ENCODE peak calls at places on chromosomes 16 and 17, in four cellular contexts. Y, U, K and V are unnamed samples. For H3K4me1, the result is how much of the 10 kb centered on the place peaks cover.

GRCh38 chr17:12320286-12320685 is 299.6 kb downstream of the MAP2K4 start:
- DNase-seq in Y (no peak), U (no peak), K (no peak), V (no peak)

GRCh38 chr16:49345829-49346228 is 27.8 kb upstream of the C16orf78 start:
- DNase-seq in Y (no peak), U (no peak), K (no peak), V (no peak)

GRCh38 chr17:81083125-81083765 is 48.3 kb downstream of the BAIAP2 start:
- DNase-seq in Y (peak), U (peak), K (no peak), V (no peak)

GRCh38 chr16:4892356-4893102 is 44.4 kb downstream of the PPL start:
- DNase-seq in Y (no peak), U (peak), K (no peak), V (no peak)

GRCh38 chr17:64358261-64358788 is 32.3 kb downstream of the PECAM1 start:
- DNase-seq in Y (no peak), U (no peak), K (no peak), V (no peak)

GRCh38 chr16:24516900-24517669 is 22.3 kb upstream of the RBBP6 start:
- DNase-seq in Y (peak), U (peak), K (peak), V (peak)

GRCh38 chr16:19406891-19407491 is 10.7 kb upstream of the TMC5 start:
- DNase-seq in Y (no peak), U (no peak), K (no peak), V (no peak)

GRCh38 chr17:77696720-77697460 is 261.6 kb upstream of the TNRC6C start:
- DNase-seq in Y (no peak), U (no peak), K (no peak), V (no peak)

DNA sequence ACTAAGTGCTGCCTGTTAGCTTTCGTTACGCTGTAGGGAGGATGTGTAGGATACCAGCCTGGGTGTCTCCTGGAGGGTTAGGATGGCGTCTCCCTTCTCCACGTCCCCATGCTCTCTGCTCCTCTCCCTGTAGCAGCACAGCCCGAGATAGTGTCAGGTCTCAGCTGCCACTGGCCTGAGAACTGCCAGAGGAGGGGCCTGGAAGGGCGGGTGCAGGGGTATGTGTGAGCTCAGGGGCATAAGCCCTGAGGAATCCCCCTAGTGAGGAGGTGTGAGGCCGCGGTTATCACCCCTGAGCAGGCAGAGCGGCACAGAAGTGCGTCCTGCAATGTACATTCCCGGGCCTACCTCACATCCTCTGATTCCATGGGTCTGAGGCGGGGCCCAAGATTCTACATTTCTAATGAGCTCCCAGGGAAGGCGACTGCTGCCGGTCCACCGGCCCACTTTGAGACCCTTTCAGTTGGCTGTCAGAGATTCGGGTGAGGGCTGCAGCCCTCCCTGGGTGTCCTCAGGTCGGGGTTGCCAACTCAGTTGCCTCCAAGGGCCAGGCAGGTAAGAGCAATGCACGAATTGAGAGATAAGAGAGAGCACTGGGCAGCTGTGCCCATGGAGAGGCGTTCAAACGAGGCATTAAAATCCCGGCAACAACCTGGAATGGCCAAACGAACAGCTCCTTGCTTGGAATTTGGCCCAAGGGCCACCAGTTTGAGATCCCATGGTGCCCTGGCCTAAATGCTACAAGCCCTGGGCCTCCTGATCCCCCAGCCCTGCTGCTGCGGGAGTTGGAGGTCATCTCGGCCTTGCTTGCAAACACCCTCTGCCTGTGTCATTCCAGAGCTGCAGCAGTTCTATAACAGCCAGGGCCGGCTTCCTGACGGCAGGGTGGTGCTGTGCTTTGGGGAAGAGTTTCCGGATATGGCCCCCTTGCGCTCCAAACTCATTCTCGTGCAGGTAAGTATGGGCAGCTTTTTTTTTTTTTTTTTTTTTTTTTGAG is 20.6 kb downstream of the IRF8 start:
- DNase-seq in Y (no peak), U (no peak), K (no peak), V (no peak)
- H3K27ac ChIP-seq in Y (no peak), U (no peak), K (no peak), V (no peak)

GRCh38 chr16:85611455-85612190 is 1.5 kb upstream of the GSE1 start:
- DNase-seq in Y (peak), U (peak), K (no peak), V (peak)
- H3K4me1 ChIP-seq in Y (under half), U (half or more), K (under half), V (under half)

GRCh38 chr16:717651-718245 is 2.8 kb downstream of the METRN start:
- DNase-seq in Y (no peak), U (no peak), K (no peak), V (no peak)

GRCh38 chr16:719815-720506 is 985 bp upstream of the ANTKMT start:
- DNase-seq in Y (no peak), U (no peak), K (peak), V (no peak)

GRCh38 chr16:716768-717325 is 1.9 kb downstream of the METRN start:
- DNase-seq in Y (no peak), U (no peak), K (no peak), V (no peak)

GRCh38 chr16:718922-719321 is 2.0 kb upstream of the ANTKMT start:
- DNase-seq in Y (no peak), U (no peak), K (no peak), V (no peak)

GRCh38 chr16:718389-718788 is 2.6 kb upstream of the ANTKMT start:
- DNase-seq in Y (no peak), U (no peak), K (no peak), V (no peak)
- H3K27ac ChIP-seq in Y (no peak), U (no peak), K (no peak), V (no peak)

DNA sequence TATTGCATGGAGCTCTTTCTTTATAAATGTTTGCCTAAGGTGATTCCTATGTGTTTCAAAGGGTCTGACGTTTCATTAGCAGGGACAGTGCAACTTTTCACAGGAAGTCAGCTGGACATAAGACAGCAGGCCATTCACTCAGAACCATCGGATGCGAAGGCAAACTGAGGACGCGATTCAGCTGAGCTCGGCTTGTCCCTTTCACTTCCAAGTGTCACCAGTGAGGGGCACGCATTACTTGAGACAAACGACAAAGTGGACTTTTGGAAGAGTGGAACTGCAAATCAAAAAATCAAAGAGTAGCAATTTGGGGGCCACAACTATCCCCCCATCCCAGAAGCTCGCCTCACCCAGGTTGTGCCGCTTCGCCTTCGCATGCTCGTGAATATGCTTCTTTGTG is 14.6 kb downstream of the USP22 start:
- DNase-seq in Y (no peak), U (no peak), K (no peak), V (no peak)
- H3K4me1 ChIP-seq in Y (under half), U (half or more), K (half or more), V (under half)

GRCh38 chr17:79691931-79692330 is 38.8 kb upstream of the ENPP7 start:
- DNase-seq in Y (peak), U (peak), K (no peak), V (no peak)
- H3K27ac ChIP-seq in Y (no peak), U (no peak), K (no peak), V (no peak)

GRCh38 chr17:45307290-45308015 is 9.4 kb downstream of the MAP3K14 start:
- DNase-seq in Y (peak), U (no peak), K (peak), V (no peak)

GRCh38 chr17:45306094-45306493 is 10.7 kb downstream of the MAP3K14 start:
- DNase-seq in Y (no peak), U (no peak), K (no peak), V (no peak)

GRCh38 chr17:45306623-45307022 is 10.2 kb downstream of the MAP3K14 start:
- DNase-seq in Y (no peak), U (no peak), K (no peak), V (no peak)

GRCh38 chr17:45308016-45308365 is 8.8 kb downstream of the MAP3K14 start:
- DNase-seq in Y (no peak), U (no peak), K (no peak), V (no peak)

DNA sequence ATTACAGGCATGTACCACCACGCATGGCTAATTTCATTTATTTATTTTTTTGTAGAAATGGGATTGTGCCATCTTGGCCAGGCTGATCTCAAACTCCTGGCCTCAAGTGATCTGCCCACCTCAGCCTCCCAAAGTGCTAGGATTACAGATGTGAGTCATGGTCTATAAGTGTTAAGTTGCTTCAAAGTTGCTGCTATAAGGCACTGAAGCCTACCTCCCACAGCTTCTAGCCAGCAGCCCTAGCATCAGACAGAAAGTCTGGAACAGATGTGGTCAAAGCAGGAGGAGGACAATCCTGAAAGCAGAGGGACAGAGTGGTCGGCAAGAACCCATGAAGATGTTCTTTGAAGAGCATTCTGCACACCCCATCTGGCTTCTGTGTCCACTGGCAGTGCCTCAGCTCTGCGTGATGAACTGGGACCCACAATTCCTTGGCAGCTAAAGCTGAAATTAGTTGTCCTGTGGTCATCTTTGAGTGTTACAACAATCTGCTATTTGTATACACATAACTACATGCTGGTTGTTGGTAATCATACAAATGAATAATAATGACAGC is 11.2 kb downstream of the MAP3K14 start:
- DNase-seq in Y (no peak), U (no peak), K (no peak), V (no peak)
- H3K4me1 ChIP-seq in Y (under half), U (half or more), K (under half), V (under half)

GRCh38 chr16:30841332-30841731 is 52.5 kb downstream of the BCL7C start:
- DNase-seq in Y (no peak), U (no peak), K (no peak), V (no peak)

GRCh38 chr16:30842971-30843370 is 50.9 kb downstream of the BCL7C start:
- DNase-seq in Y (no peak), U (no peak), K (no peak), V (no peak)

GRCh38 chr16:30844346-30844670 is 49.6 kb downstream of the BCL7C start:
- DNase-seq in Y (no peak), U (no peak), K (no peak), V (no peak)

GRCh38 chr16:30844671-30845449 is 49.0 kb downstream of the BCL7C start:
- DNase-seq in Y (peak), U (peak), K (peak), V (peak)

GRCh38 chr16:30843501-30843900 is 50.4 kb downstream of the BCL7C start:
- DNase-seq in Y (no peak), U (no peak), K (no peak), V (no peak)
- H3K27ac ChIP-seq in Y (no peak), U (no peak), K (no peak), V (no peak)

DNA sequence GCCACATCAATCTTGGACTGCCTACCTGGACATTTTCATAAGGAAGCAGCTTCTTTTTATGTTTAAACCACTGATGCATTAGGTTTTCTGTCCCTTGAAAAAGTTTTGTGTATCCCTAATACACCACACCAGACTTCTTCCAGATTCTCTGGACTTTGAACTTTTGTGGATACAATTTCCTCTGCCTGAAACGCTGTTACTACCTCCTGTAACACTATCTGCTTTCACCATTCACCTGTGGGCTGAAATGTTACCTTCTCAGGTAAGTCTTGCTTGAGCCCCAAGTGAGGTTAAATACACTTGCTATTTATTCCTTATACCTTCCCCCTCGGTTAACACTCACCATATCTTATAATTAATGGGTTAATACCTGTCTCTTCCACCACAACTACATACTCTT is 2.7 kb downstream of the ZZEF1 start:
- DNase-seq in Y (no peak), U (no peak), K (no peak), V (no peak)
- H3K4me1 ChIP-seq in Y (under half), U (half or more), K (half or more), V (under half)

GRCh38 chr17:74220966-74221814 is 7.8 kb downstream of the TTYH2 start:
- DNase-seq in Y (no peak), U (no peak), K (no peak), V (no peak)

GRCh38 chr17:74217036-74217725 is 3.8 kb downstream of the TTYH2 start:
- DNase-seq in Y (no peak), U (no peak), K (no peak), V (no peak)

GRCh38 chr17:74219576-74220133 is 6.3 kb downstream of the TTYH2 start:
- DNase-seq in Y (no peak), U (no peak), K (no peak), V (no peak)

GRCh38 chr17:74216505-74216904 is 3.1 kb downstream of the TTYH2 start:
- DNase-seq in Y (peak), U (no peak), K (no peak), V (no peak)

DNA sequence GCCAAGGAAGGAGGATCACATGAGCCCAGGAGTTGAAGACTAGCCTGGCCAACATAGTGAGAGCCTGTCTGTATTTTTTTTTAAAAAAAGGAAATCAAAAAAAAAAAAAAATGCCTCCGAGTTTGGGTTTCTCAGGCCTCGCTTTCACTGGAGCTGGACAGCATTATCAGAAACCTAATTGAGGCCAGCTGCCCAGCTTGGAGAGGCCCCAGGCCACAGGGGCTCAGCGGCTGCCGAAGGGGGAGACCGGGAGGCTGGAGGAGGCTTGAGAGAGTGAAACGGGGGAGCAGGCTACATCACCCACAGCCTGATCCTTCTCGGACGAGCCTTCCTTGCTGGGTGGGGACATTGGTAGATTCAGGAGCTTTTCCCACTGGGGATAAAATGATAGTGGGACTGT is 5.1 kb downstream of the TTYH2 start:
- DNase-seq in Y (no peak), U (no peak), K (no peak), V (no peak)
- H3K27ac ChIP-seq in Y (no peak), U (no peak), K (no peak), V (no peak)